ENCODE peak calls at places on chromosomes 11 and 22, in five cellular contexts. C, A, U, X and S are unnamed samples.

GRCh38 chr22:26658671-26659478 is 1.5 kb downstream of the MIAT start:
- DNase-seq in C (peak), A (peak), U (peak), X (peak), S (peak)

GRCh38 chr11:43579171-43579918 is 101.2 kb upstream of the HSD17B12 start:
- DNase-seq in C (peak), A (peak), U (peak), X (peak), S (no peak)

GRCh38 chr22:45007946-45008852 is 1.6 kb downstream of the PHF21B start:
- DNase-seq in C (no peak), A (peak), U (peak), X (peak), S (no peak)

GRCh38 chr22:41092847-41093371 is 517 bp downstream of the EP300 start:
- DNase-seq in C (peak), A (peak), U (peak), X (peak), S (peak)

GRCh38 chr22:33350961-33351360 is 292.8 kb upstream of the SYN3 start:
- DNase-seq in C (no peak), A (no peak), U (no peak), X (no peak), S (no peak)

GRCh38 chr11:100681064-100681502 is 6.0 kb upstream of the ARHGAP42 start:
- DNase-seq in C (peak), A (no peak), U (peak), X (peak), S (peak)

GRCh38 chr11:122163420-122163819 is 47.4 kb upstream of the BLID start:
- DNase-seq in C (no peak), A (no peak), U (no peak), X (no peak), S (no peak)

GRCh38 chr11:67272327-67273259 is 6.3 kb downstream of the GRK2 start:
- DNase-seq in C (peak), A (no peak), U (no peak), X (no peak), S (no peak)

GRCh38 chr11:30143098-30143705 is 87.6 kb upstream of the FSHB start:
- DNase-seq in C (peak), A (no peak), U (peak), X (no peak), S (peak)

GRCh38 chr11:23688835-23689234 is 808.0 kb upstream of the LUZP2 start:
- DNase-seq in C (no peak), A (no peak), U (no peak), X (no peak), S (no peak)

GRCh38 chr11:23903044-23903704 is 593.7 kb upstream of the LUZP2 start:
- DNase-seq in C (no peak), A (no peak), U (peak), X (no peak), S (no peak)

GRCh38 chr11:73201249-73201648 is 16.8 kb upstream of the P2RY2 start:
- DNase-seq in C (no peak), A (peak), U (no peak), X (no peak), S (no peak)

GRCh38 chr11:77085652-77086051 is 17.0 kb upstream of the OMP start:
- DNase-seq in C (no peak), A (no peak), U (no peak), X (no peak), S (no peak)

GRCh38 chr11:117643606-117644300 is 153.3 kb downstream of the DSCAML1 start:
- DNase-seq in C (no peak), A (no peak), U (no peak), X (no peak), S (no peak)

GRCh38 chr11:100574894-100575769 is 112.0 kb upstream of the ARHGAP42 start:
- DNase-seq in C (no peak), A (no peak), U (no peak), X (peak), S (peak)

GRCh38 chr11:28338371-28338770 is 230.2 kb downstream of the METTL15 start:
- DNase-seq in C (no peak), A (no peak), U (no peak), X (no peak), S (no peak)

GRCh38 chr11:94837317-94837716 is 69.2 kb downstream of the AMOTL1 start:
- DNase-seq in C (no peak), A (no peak), U (no peak), X (no peak), S (no peak)

GRCh38 chr11:58863697-58864096 is 19.2 kb upstream of the GLYATL2 start:
- DNase-seq in C (no peak), A (no peak), U (no peak), X (no peak), S (no peak)

GRCh38 chr22:23107487-23108323 is 34.1 kb downstream of the RSPH14 start:
- DNase-seq in C (no peak), A (no peak), U (no peak), X (no peak), S (peak)

GRCh38 chr22:46036558-46037408 is 59.8 kb upstream of the WNT7B start:
- DNase-seq in C (peak), A (peak), U (peak), X (peak), S (peak)

GRCh38 chr11:61974766-61975631 is 7.6 kb upstream of the FTH1 start:
- DNase-seq in C (no peak), A (peak), U (peak), X (no peak), S (peak)

GRCh38 chr22:48884786-48885185 is 942.9 kb downstream of the BRD1 start:
- DNase-seq in C (no peak), A (no peak), U (no peak), X (no peak), S (no peak)

GRCh38 chr11:69683764-69684333 is 8.7 kb upstream of the LTO1 start:
- DNase-seq in C (no peak), A (no peak), U (no peak), X (no peak), S (peak)

GRCh38 chr11:129324533-129325175 is 51.0 kb upstream of the BARX2 start:
- DNase-seq in C (no peak), A (no peak), U (peak), X (peak), S (peak)

GRCh38 chr11:77113382-77114088 is 10.9 kb downstream of the OMP start:
- DNase-seq in C (peak), A (no peak), U (peak), X (peak), S (peak)

GRCh38 chr11:14054708-14055107 is 92.2 kb downstream of the SPON1 start:
- DNase-seq in C (no peak), A (no peak), U (no peak), X (no peak), S (no peak)

GRCh38 chr11:58659404-58659803 is 36.9 kb downstream of the CNTF start:
- DNase-seq in C (no peak), A (no peak), U (peak), X (no peak), S (peak)